ENCODE peak calls at places on chromosomes 12 and 14, in eight cellular contexts. W is mammary epithelial cell, U is DND-41, G is keratinocyte, X is K562, I is fibroblast of lung, V is GM12878, K is HCT116. Z is an unnamed sample.

GRCh38 chr12:108572166-108572790 is 9.9 kb downstream of the ISCU start:
- DNase-seq in W (no peak), U (no peak), G (no peak), X (no peak), I (no peak), V (peak; percentile 90), K (no peak), Z (no peak)

GRCh38 chr12:124428136-124428791 is 133.4 kb downstream of the RFLNA start:
- DNase-seq in W (no peak), U (no peak), G (no peak), X (no peak), I (peak; percentile 82), V (no peak), K (no peak), Z (no peak)

GRCh38 chr12:19462441-19462840 is 23.1 kb downstream of the AEBP2 start:
- DNase-seq in W (no peak), U (no peak), G (no peak), X (no peak), I (peak; percentile 63), V (no peak), K (no peak), Z (no peak)

GRCh38 chr12:99259040-99259934 is 388.3 kb upstream of the GARIN6 start:
- DNase-seq in W (no peak), U (no peak), G (no peak), X (no peak), I (no peak), V (no peak), K (no peak), Z (no peak)

GRCh38 chr12:113667095-113667494 is 195.4 kb upstream of the LHX5 start:
- DNase-seq in W (no peak), U (no peak), G (no peak), X (no peak), I (no peak), V (no peak), K (no peak), Z (no peak)

GRCh38 chr14:36915089-36915488 is 253.4 kb downstream of the PAX9 start:
- DNase-seq in W (no peak), U (no peak), G (no peak), X (no peak), I (no peak), V (no peak), K (no peak), Z (no peak)

GRCh38 chr12:52956987-52957386 is 8.1 kb downstream of the KRT18 start:
- DNase-seq in W (no peak), U (no peak), G (no peak), X (no peak), I (no peak), V (no peak), K (no peak), Z (peak; percentile 70)

GRCh38 chr14:29240046-29240445 is 473.5 kb downstream of the FOXG1 start:
- DNase-seq in W (no peak), U (no peak), G (no peak), X (no peak), I (peak; percentile 79), V (no peak), K (no peak), Z (no peak)

GRCh38 chr14:21044106-21044618 is 2.0 kb downstream of the RNASE7 start:
- DNase-seq in W (no peak), U (peak; percentile 20), G (no peak), X (no peak), I (no peak), V (no peak), K (no peak), Z (no peak)

GRCh38 chr14:103746706-103747105 is 31.1 kb downstream of the ZFYVE21 start:
- DNase-seq in W (no peak), U (no peak), G (no peak), X (no peak), I (no peak), V (no peak), K (no peak), Z (no peak)

GRCh38 chr12:49534806-49535278 is 4.0 kb upstream of the KCNH3 start:
- DNase-seq in W (no peak), U (no peak), G (no peak), X (no peak), I (no peak), V (no peak), K (no peak), Z (no peak)

GRCh38 chr12:47742253-47742825 is 16.3 kb downstream of the RAPGEF3 start:
- DNase-seq in W (no peak), U (peak; percentile 69), G (no peak), X (peak; percentile 72), I (peak; percentile 30), V (no peak), K (peak; percentile 26), Z (peak; percentile 36)

GRCh38 chr12:69275471-69275891 is 36.1 kb downstream of the CPSF6 start:
- DNase-seq in W (no peak), U (no peak), G (no peak), X (no peak), I (no peak), V (no peak), K (no peak), Z (no peak)

GRCh38 chr12:65646127-65646643 is 178.1 kb upstream of the HMGA2 start:
- DNase-seq in W (no peak), U (no peak), G (no peak), X (no peak), I (no peak), V (no peak), K (no peak), Z (no peak)

GRCh38 chr12:49828143-49829091 is at the start of gene NCKAP5L:
- DNase-seq in W (peak; percentile 96), U (peak; percentile 99), G (peak; percentile 78), X (peak; percentile 99), I (peak; percentile 97), V (no peak), K (peak; percentile 82), Z (peak; percentile 99)

GRCh38 chr14:105178069-105178867 is 2.8 kb downstream of the NUDT14 start:
- DNase-seq in W (no peak), U (no peak), G (no peak), X (no peak), I (no peak), V (no peak), K (no peak), Z (no peak)

GRCh38 chr12:49296836-49297694 is 2.1 kb downstream of the PRPH start:
- DNase-seq in W (peak; percentile 55), U (no peak), G (no peak), X (peak; percentile 89), I (no peak), V (no peak), K (peak; percentile 62), Z (peak; percentile 80)

GRCh38 chr12:132056959-132057358 is 87.2 kb downstream of the DDX51 start:
- DNase-seq in W (no peak), U (no peak), G (no peak), X (no peak), I (no peak), V (no peak), K (no peak), Z (no peak)

GRCh38 chr12:128905003-128905544 is 51.8 kb downstream of the GLT1D1 start:
- DNase-seq in W (no peak), U (no peak), G (no peak), X (no peak), I (no peak), V (no peak), K (no peak), Z (no peak)

GRCh38 chr12:30882706-30883105 is 43.8 kb upstream of the TSPAN11 start:
- DNase-seq in W (no peak), U (no peak), G (no peak), X (no peak), I (peak; percentile 12), V (no peak), K (no peak), Z (no peak)

GRCh38 chr14:92686411-92686762 is 62.0 kb downstream of the LGMN start:
- DNase-seq in W (no peak), U (no peak), G (no peak), X (no peak), I (no peak), V (no peak), K (no peak), Z (no peak)

GRCh38 chr14:92685784-92686355 is 62.6 kb downstream of the LGMN start:
- DNase-seq in W (no peak), U (no peak), G (no peak), X (no peak), I (no peak), V (no peak), K (no peak), Z (no peak)

GRCh38 chr14:92687681-92688433 is 60.6 kb downstream of the LGMN start:
- DNase-seq in W (no peak), U (no peak), G (no peak), X (no peak), I (no peak), V (no peak), K (no peak), Z (peak; percentile 76)

GRCh38 chr14:92688434-92689375 is 59.7 kb downstream of the LGMN start:
- DNase-seq in W (no peak), U (no peak), G (no peak), X (no peak), I (no peak), V (no peak), K (no peak), Z (no peak)

GRCh38 chr14:92686763-92687427 is 61.5 kb downstream of the LGMN start:
- DNase-seq in W (peak; percentile 51), U (peak; percentile 25), G (no peak), X (peak; percentile 86), I (peak; percentile 56), V (no peak), K (peak; percentile 33), Z (peak; percentile 92)
- TF ChIP-seq EZH2 in W (no peak), U (no peak), G (no peak), X (no peak), I (no peak), V (no peak), K (no peak), Z (no peak)

DNA sequence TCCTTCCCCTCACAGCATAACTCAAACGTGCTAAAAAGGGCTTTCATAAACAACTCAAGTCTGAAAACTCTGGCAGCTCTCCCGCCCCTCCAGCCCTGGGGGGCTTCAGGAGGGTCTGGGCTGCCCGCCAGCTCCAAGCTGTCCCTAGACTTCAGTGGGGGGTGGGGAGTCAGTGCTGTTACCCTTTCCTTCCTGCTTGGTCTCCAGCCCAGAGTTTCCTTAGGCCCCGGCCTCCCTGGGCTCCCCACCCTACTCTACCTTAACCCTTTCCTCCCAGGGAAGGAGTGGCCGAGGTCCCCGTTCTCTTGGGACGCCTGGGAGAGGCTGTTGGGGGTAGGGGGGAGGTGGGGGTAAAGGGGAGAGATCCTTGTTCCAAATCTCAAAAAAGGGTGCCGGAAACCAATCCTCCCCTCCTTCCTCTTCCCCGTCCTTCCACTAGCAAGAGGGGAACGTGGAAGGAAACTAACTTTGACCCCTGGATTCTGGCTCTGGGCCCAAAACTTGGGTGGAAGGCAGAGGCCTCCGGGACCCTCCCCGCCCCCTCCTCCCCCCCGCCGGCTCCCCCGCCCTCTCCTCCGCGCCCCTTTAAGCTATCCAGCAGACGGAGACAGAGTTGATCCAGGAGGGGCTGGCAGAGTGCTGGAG is 383 bp upstream of the NYNRIN start:
- DNase-seq in W (no peak), U (no peak), G (no peak), X (no peak), I (peak; percentile 49), V (no peak), K (no peak), Z (peak; percentile 60)
- H3K9ac ChIP-seq in W (no peak overlapping the region), U (no peak overlapping the region), G (peak overlapping the region; percentile 28), X (no peak overlapping the region), I (peak overlapping the region; percentile 27), V (no peak overlapping the region), K (no peak overlapping the region), Z (no peak overlapping the region)

GRCh38 chr12:57240069-57240921 is 10.7 kb downstream of the STAC3 start:
- DNase-seq in W (peak; percentile 53), U (peak; percentile 62), G (no peak), X (peak; percentile 75), I (peak; percentile 60), V (no peak), K (peak; percentile 47), Z (peak; percentile 68)
- TF ChIP-seq EZH2 in W (no peak), U (no peak), G (no peak), X (no peak), I (no peak), V (no peak), K (no peak), Z (peak; percentile 95)

GRCh38 chr14:75821828-75822521 is 159.8 kb downstream of the TGFB3 start:
- DNase-seq in W (peak; percentile 57), U (no peak), G (no peak), X (no peak), I (peak; percentile 61), V (no peak), K (peak; percentile 54), Z (no peak)
- H3K9ac ChIP-seq in W (no peak overlapping the region), U (no peak overlapping the region), G (no peak overlapping the region), X (no peak overlapping the region), I (no peak overlapping the region), V (no peak overlapping the region), K (peak overlapping the region; percentile 14), Z (no peak overlapping the region)

Z was measured in neural progenitor cell.